ENCODE peak calls at places on chromosome 2, in four cellular contexts. One of them, this sample, is unnamed. For H3K4me1, the result is how much of the 10 kb centered on the place peaks cover.

GRCh38 chr2:146388757-146389156 is 1456.1 kb upstream of the ACVR2A start:
- DNase-seq in mesendoderm: no peak
- DNase-seq in H1: no peak
- DNase-seq in H9: no peak
- DNase-seq in this sample: no peak

GRCh38 chr2:86396304-86396785 is 44.8 kb upstream of the KDM3A start:
- DNase-seq in H1: no peak
- DNase-seq in mesendoderm: peak
- DNase-seq in H9: no peak
- DNase-seq in this sample: no peak

GRCh38 chr2:170845343-170845742 is 28.7 kb downstream of the GAD1 start:
- DNase-seq in H1: no peak
- DNase-seq in mesendoderm: peak
- DNase-seq in H9: peak
- DNase-seq in this sample: no peak

GRCh38 chr2:25349397-25349796 is 7.7 kb upstream of the DNMT3A start:
- DNase-seq in mesendoderm: peak
- DNase-seq in H9: no peak
- DNase-seq in H1: no peak
- DNase-seq in this sample: no peak

GRCh38 chr2:165573534-165574461 is 104.3 kb downstream of the CSRNP3 start:
- DNase-seq in mesendoderm: peak
- DNase-seq in H1: peak
- DNase-seq in H9: peak
- DNase-seq in this sample: peak

GRCh38 chr2:224155896-224156295 is 116.8 kb upstream of the SERPINE2 start:
- DNase-seq in H9: no peak
- DNase-seq in mesendoderm: peak
- DNase-seq in H1: no peak
- DNase-seq in this sample: no peak

GRCh38 chr2:42021490-42021889 is 26.3 kb upstream of the PKDCC start:
- DNase-seq in H9: no peak
- DNase-seq in H1: no peak
- DNase-seq in mesendoderm: no peak
- DNase-seq in this sample: no peak

GRCh38 chr2:241066893-241067341 is 35.2 kb downstream of the MTERF4 start:
- DNase-seq in H9: peak
- DNase-seq in mesendoderm: peak
- DNase-seq in H1: no peak
- DNase-seq in this sample: no peak

GRCh38 chr2:174577967-174578589 is 19.5 kb downstream of the WIPF1 start:
- DNase-seq in H1: no peak
- DNase-seq in H9: no peak
- DNase-seq in mesendoderm: peak
- DNase-seq in this sample: no peak

GRCh38 chr2:148136441-148136840 is 115.5 kb downstream of the MBD5 start:
- DNase-seq in H9: no peak
- DNase-seq in H1: no peak
- DNase-seq in mesendoderm: no peak
- DNase-seq in this sample: no peak

GRCh38 chr2:117686699-117687098 is 127.8 kb upstream of the DDX18 start:
- DNase-seq in mesendoderm: no peak
- DNase-seq in H1: no peak
- DNase-seq in H9: no peak
- DNase-seq in this sample: no peak

GRCh38 chr2:113158884-113159553 is 14.8 kb upstream of the PSD4 start:
- DNase-seq in H1: no peak
- DNase-seq in mesendoderm: no peak
- DNase-seq in H9: no peak
- DNase-seq in this sample: peak

GRCh38 chr2:120963997-120964396 is 228.3 kb downstream of the GLI2 start:
- DNase-seq in H1: no peak
- DNase-seq in mesendoderm: no peak
- DNase-seq in H9: no peak
- DNase-seq in this sample: no peak

GRCh38 chr2:1886405-1886992 is 142.2 kb upstream of the PXDN start:
- DNase-seq in H1: no peak
- DNase-seq in H9: peak
- DNase-seq in mesendoderm: peak
- DNase-seq in this sample: no peak

GRCh38 chr2:209253544-209253943 is 170.3 kb upstream of the MAP2 start:
- DNase-seq in mesendoderm: no peak
- DNase-seq in H1: no peak
- DNase-seq in H9: no peak
- DNase-seq in this sample: no peak

GRCh38 chr2:73892631-73893329 is at the start of gene ACTG2:
- DNase-seq in H9: no peak
- DNase-seq in H1: no peak
- DNase-seq in mesendoderm: no peak
- DNase-seq in this sample: peak

GRCh38 chr2:35343135-35343534 is 1012.4 kb upstream of the CRIM1 start:
- DNase-seq in H9: peak
- DNase-seq in H1: no peak
- DNase-seq in mesendoderm: peak
- DNase-seq in this sample: no peak

GRCh38 chr2:110979834-110980612 is 140.7 kb upstream of the BCL2L11 start:
- DNase-seq in mesendoderm: peak
- DNase-seq in H9: peak
- DNase-seq in H1: no peak
- DNase-seq in this sample: no peak

GRCh38 chr2:69514406-69514805 is 77.2 kb upstream of the NFU1 start:
- DNase-seq in mesendoderm: peak
- DNase-seq in H1: no peak
- DNase-seq in H9: peak
- DNase-seq in this sample: peak

GRCh38 chr2:45178854-45179253 is 169.6 kb upstream of the SIX2 start:
- DNase-seq in H9: no peak
- DNase-seq in mesendoderm: no peak
- DNase-seq in H1: no peak
- DNase-seq in this sample: no peak

GRCh38 chr2:149401007-149401406 is 70.6 kb downstream of the LYPD6 start:
- DNase-seq in H1: no peak
- DNase-seq in H9: no peak
- DNase-seq in mesendoderm: peak
- DNase-seq in this sample: no peak

GRCh38 chr2:193810533-193810932 is 1615.8 kb upstream of the TMEFF2 start:
- DNase-seq in mesendoderm: no peak
- DNase-seq in H9: no peak
- DNase-seq in H1: no peak
- DNase-seq in this sample: no peak

GRCh38 chr2:85439986-85440385 is 21.5 kb downstream of the SH2D6 start:
- DNase-seq in mesendoderm: no peak
- DNase-seq in H1: no peak
- DNase-seq in H9: no peak
- DNase-seq in this sample: no peak

GRCh38 chr2:176297067-176297466 is 27.8 kb downstream of the MTX2 start:
- DNase-seq in mesendoderm: no peak
- DNase-seq in H1: no peak
- DNase-seq in H9: no peak
- DNase-seq in this sample: no peak

GRCh38 chr2:133422946-133423345 is 145.3 kb downstream of the NCKAP5 start:
- DNase-seq in H9: no peak
- DNase-seq in H1: no peak
- DNase-seq in mesendoderm: no peak
- DNase-seq in this sample: no peak

GRCh38 chr2:126906781-126907180 is 8.1 kb downstream of the TEX51 start:
- DNase-seq in H9: peak
- DNase-seq in H1: no peak
- DNase-seq in mesendoderm: no peak
- DNase-seq in this sample: no peak

GRCh38 chr2:5846881-5847280 is 154.7 kb downstream of the SOX11 start:
- DNase-seq in H1: no peak
- DNase-seq in mesendoderm: no peak
- DNase-seq in H9: no peak
- DNase-seq in this sample: no peak

GRCh38 chr2:151975460-151976414 is 123.1 kb downstream of the CACNB4 start:
- DNase-seq in H1: no peak
- DNase-seq in H9: no peak
- DNase-seq in mesendoderm: no peak
- DNase-seq in this sample: no peak

GRCh38 chr2:59277656-59278055 is 1036.5 kb upstream of the FANCL start:
- DNase-seq in H1: no peak
- DNase-seq in mesendoderm: no peak
- DNase-seq in H9: no peak
- DNase-seq in this sample: no peak

GRCh38 chr2:214379227-214379626 is 31.6 kb upstream of the VWC2L start:
- DNase-seq in H1: no peak
- DNase-seq in mesendoderm: no peak
- DNase-seq in H9: no peak
- DNase-seq in this sample: no peak

GRCh38 chr2:219002395-219003266 is 9.4 kb upstream of the CRYBA2 start:
- DNase-seq in mesendoderm: peak
- DNase-seq in H1: no peak
- DNase-seq in H9: peak
- DNase-seq in this sample: peak

GRCh38 chr2:163774862-163775261 is 39.1 kb upstream of the FIGN start:
- DNase-seq in mesendoderm: no peak
- DNase-seq in H1: no peak
- DNase-seq in H9: no peak
- DNase-seq in this sample: peak
- H3K4me2 ChIP-seq in mesendoderm: no peak
- H3K4me2 ChIP-seq in H1: no peak
- H3K4me2 ChIP-seq in H9: no peak
- H3K4me2 ChIP-seq in this sample: no peak

GRCh38 chr2:29920631-29921559 is 491 bp downstream of the ALK start:
- DNase-seq in H9: peak
- DNase-seq in H1: no peak
- DNase-seq in mesendoderm: peak
- DNase-seq in this sample: peak
- H3K23ac ChIP-seq in H9: no peak
- H3K23ac ChIP-seq in H1: no peak
- H3K23ac ChIP-seq in mesendoderm: no peak
- H3K23ac ChIP-seq in this sample: no peak

GRCh38 chr2:62200868-62201267 is 5.0 kb downstream of the B3GNT2 start:
- DNase-seq in H1: no peak
- DNase-seq in mesendoderm: no peak
- DNase-seq in H9: no peak
- DNase-seq in this sample: no peak
- H3K4me1 ChIP-seq in H1: under half
- H3K4me1 ChIP-seq in mesendoderm: under half
- H3K4me1 ChIP-seq in H9: under half
- H3K4me1 ChIP-seq in this sample: under half

GRCh38 chr2:180980943-180981898 is 816 bp downstream of the UBE2E3 start:
- DNase-seq in mesendoderm: no peak
- DNase-seq in H9: no peak
- DNase-seq in H1: no peak
- DNase-seq in this sample: peak

GRCh38 chr2:180990337-180990736 is 9.9 kb downstream of the UBE2E3 start:
- DNase-seq in H1: no peak
- DNase-seq in H9: no peak
- DNase-seq in mesendoderm: no peak
- DNase-seq in this sample: no peak

GRCh38 chr2:180987146-180987545 is 6.7 kb downstream of the UBE2E3 start:
- DNase-seq in H9: no peak
- DNase-seq in mesendoderm: no peak
- DNase-seq in H1: no peak
- DNase-seq in this sample: no peak

GRCh38 chr2:180983468-180984388 is 3.3 kb downstream of the UBE2E3 start:
- DNase-seq in mesendoderm: peak
- DNase-seq in H9: no peak
- DNase-seq in H1: no peak
- DNase-seq in this sample: peak

DNA sequence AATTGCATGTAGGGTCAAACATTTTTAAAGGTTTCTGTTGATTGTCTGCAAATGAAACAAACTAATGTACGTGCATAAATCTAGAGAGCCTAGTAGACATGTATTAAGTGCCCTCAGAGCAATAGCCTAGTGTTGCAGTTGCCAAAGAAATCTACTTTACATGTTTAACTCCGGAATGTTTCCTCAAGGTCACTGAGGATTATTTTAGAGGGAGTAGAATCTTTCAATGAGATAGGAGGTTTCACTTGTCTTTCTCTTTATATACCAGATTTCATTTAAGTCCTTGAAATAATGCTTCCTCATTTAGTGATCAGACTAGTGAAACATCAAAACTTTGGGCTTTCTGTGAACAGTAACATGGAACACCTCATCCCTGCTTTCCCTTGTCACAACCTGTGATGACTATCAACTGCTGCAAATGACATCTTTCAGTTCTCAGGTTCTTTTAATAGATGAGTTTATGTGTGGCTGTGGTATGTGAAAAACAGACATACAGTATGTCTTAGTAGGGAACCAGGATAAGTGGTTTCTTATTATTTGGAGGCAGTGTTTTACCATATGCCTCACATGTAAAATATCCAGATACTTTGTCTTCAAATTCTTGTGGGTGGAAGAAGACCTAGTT is 5.5 kb downstream of the UBE2E3 start:
- DNase-seq in mesendoderm: no peak
- DNase-seq in H9: no peak
- DNase-seq in H1: no peak
- DNase-seq in this sample: no peak
- H3K4me2 ChIP-seq in mesendoderm: no peak
- H3K4me2 ChIP-seq in H9: no peak
- H3K4me2 ChIP-seq in H1: no peak
- H3K4me2 ChIP-seq in this sample: no peak

GRCh38 chr2:201880620-201881381 is 74.5 kb downstream of the CDK15 start:
- DNase-seq in H1: no peak
- DNase-seq in H9: no peak
- DNase-seq in mesendoderm: no peak
- DNase-seq in this sample: no peak
- H3K23ac ChIP-seq in H1: no peak
- H3K23ac ChIP-seq in H9: no peak
- H3K23ac ChIP-seq in mesendoderm: no peak
- H3K23ac ChIP-seq in this sample: no peak

DNA sequence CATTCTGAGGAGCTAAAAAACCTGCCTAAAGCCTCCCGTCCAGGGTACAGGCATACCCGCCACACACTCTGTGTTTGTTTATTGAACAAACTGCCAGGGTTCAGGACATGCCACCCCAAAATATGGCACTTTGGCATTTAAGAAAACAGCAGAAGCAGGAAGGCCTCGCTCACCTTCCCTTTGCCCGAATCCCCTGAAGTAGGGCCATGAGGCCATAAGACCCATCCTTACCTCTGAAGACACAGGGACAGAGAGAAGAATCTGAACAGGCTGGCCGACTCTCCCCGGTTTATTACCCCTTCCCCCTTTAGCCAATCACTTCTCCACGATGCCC is 1.7 kb upstream of the NEURL3 start:
- DNase-seq in H9: no peak
- DNase-seq in mesendoderm: no peak
- DNase-seq in H1: no peak
- DNase-seq in this sample: no peak
- H3K4me1 ChIP-seq in H9: under half
- H3K4me1 ChIP-seq in mesendoderm: under half
- H3K4me1 ChIP-seq in H1: under half
- H3K4me1 ChIP-seq in this sample: under half

DNA sequence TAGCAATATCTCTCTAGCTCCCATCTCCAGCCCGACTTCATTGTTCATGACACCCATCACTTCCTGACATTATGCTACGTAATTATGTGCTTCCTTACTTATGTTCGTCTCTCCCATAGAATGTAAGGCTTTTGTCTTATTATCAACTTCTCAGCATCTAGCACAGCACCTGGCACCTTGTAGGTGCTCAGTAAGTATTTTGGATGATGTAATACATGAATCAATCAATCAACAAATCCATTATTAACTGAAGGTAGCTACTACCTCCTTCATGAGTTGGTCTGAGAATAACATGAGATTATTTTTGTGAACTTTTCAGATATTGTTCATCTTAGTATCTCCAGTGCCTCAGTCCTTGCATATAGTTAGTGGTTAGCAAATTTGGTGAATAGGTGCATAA is 109.3 kb downstream of the EN1 start:
- DNase-seq in H9: no peak
- DNase-seq in H1: no peak
- DNase-seq in mesendoderm: no peak
- DNase-seq in this sample: no peak
- H3K4me2 ChIP-seq in H9: no peak
- H3K4me2 ChIP-seq in H1: no peak
- H3K4me2 ChIP-seq in mesendoderm: no peak
- H3K4me2 ChIP-seq in this sample: no peak